ENCODE peak calls at places on chromosomes 2 and 18, in ten cellular contexts. Y is astrocyte of the cerebellum, P is tibial artery, O is H1, M is epithelial cell of esophagus, B is cardiac muscle cell, D is GM12864, E is bronchial epithelial cell, W is lower leg skin, V is HepG2. T is an unnamed sample.

GRCh38 chr18:6927136-6927535 is 190.5 kb downstream of the LAMA1 start:
- DNase-seq in D (no peak), B (no peak), W (no peak), V (no peak), M (no peak), E (no peak), O (no peak), P (no peak), Y (no peak), T (no peak)

GRCh38 chr18:25915907-25916306 is 174.5 kb downstream of the SS18 start:
- DNase-seq in V (no peak), D (no peak), P (no peak), B (no peak), O (no peak), E (no peak), Y (no peak), W (no peak), M (no peak), T (no peak)

GRCh38 chr18:62089174-62089573 is 97.7 kb downstream of the PIGN start:
- DNase-seq in P (no peak), B (no peak), Y (no peak), M (no peak), O (no peak), D (no peak), E (no peak), V (no peak), W (no peak), T (no peak)

GRCh38 chr2:108968619-108969018 is 20.4 kb downstream of the EDAR start:
- DNase-seq in M (peak), P (no peak), V (no peak), W (no peak), Y (no peak), E (peak), O (no peak), D (no peak), B (no peak), T (no peak)

GRCh38 chr18:29821544-29821943 is 1221.0 kb downstream of the DSC3 start:
- DNase-seq in V (no peak), B (no peak), O (no peak), W (no peak), P (no peak), Y (no peak), D (no peak), E (no peak), M (no peak), T (no peak)

GRCh38 chr2:217797170-217797569 is 205.6 kb downstream of the TNS1 start:
- DNase-seq in B (no peak), D (no peak), V (no peak), E (peak), Y (no peak), M (no peak), W (peak), O (no peak), P (peak), T (no peak)

GRCh38 chr2:21270658-21271057 is 146.9 kb downstream of the TDRD15 start:
- DNase-seq in P (no peak), V (no peak), E (no peak), W (no peak), Y (no peak), M (no peak), D (no peak), O (no peak), B (peak), T (no peak)

GRCh38 chr2:172273910-172274571 is 153.3 kb upstream of the ITGA6 start:
- DNase-seq in V (no peak), W (no peak), P (no peak), E (no peak), D (no peak), M (no peak), Y (no peak), O (no peak), B (no peak), T (no peak)

GRCh38 chr2:105141099-105141614 is 100.4 kb upstream of the GPR45 start:
- DNase-seq in P (no peak), D (no peak), Y (no peak), E (no peak), O (no peak), B (no peak), V (no peak), M (peak), W (no peak), T (no peak)

GRCh38 chr18:55266981-55267380 is 307.7 kb upstream of the CCDC68 start:
- DNase-seq in Y (no peak), B (no peak), O (no peak), W (no peak), M (no peak), D (no peak), E (no peak), P (no peak), V (no peak), T (no peak)

DNA sequence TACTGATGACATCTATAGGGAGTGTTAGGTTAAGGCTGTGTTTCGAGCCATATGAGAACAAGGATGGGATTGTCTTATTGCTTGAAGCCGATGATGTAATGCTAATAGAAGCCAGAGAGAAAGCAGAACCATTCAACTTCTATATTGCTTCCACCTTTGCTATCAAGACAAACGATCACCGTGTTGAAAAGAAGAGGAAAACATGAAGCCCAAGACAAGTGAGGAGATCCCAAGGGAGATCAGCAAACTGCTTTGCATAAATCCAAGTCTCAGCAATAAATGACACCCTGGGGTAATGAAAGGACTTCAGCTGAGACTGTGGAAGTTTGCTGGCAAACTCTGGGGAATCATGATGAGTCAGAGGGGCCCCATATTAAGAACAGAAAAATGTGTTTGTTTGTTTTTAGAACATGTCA is 206.2 kb downstream of the NCKAP5 start:
- DNase-seq in E (peak), M (peak), W (no peak), B (peak), Y (peak), P (no peak), V (no peak), D (no peak), O (no peak), T (no peak)
- H3K4me3 ChIP-seq in E (no peak), M (no peak), W (no peak), B (no peak), Y (no peak), P (no peak), V (no peak), D (no peak), O (no peak), T (no peak)

GRCh38 chr2:23547725-23548124 is 162.7 kb downstream of the KLHL29 start:
- DNase-seq in E (no peak), V (no peak), O (no peak), P (no peak), W (no peak), B (no peak), D (no peak), M (no peak), Y (no peak), T (no peak)

GRCh38 chr2:23544589-23545295 is 159.8 kb downstream of the KLHL29 start:
- DNase-seq in Y (no peak), D (no peak), B (no peak), M (no peak), P (no peak), V (no peak), O (no peak), E (no peak), W (no peak), T (no peak)

GRCh38 chr2:23546913-23547312 is 161.9 kb downstream of the KLHL29 start:
- DNase-seq in W (no peak), V (no peak), O (no peak), M (no peak), D (no peak), E (no peak), P (no peak), B (no peak), Y (no peak), T (no peak)

GRCh38 chr2:23545811-23546210 is 160.8 kb downstream of the KLHL29 start:
- DNase-seq in B (no peak), P (no peak), Y (no peak), D (no peak), W (no peak), M (no peak), O (no peak), V (no peak), E (no peak), T (no peak)

GRCh38 chr2:23545391-23545790 is 160.4 kb downstream of the KLHL29 start:
- DNase-seq in O (no peak), B (peak), D (no peak), M (peak), P (no peak), Y (no peak), E (peak), V (no peak), W (no peak), T (no peak)
- TF ChIP-seq CTCF in O (no peak), B (peak), D (no peak), M (no peak), P (no peak), Y (no peak), E (peak), V (no peak), W (no peak), T (no peak)

GRCh38 chr2:33126973-33127372 is 180.2 kb downstream of the LTBP1 start:
- DNase-seq in M (peak), B (peak), D (no peak), Y (no peak), V (no peak), E (peak), W (no peak), O (no peak), P (peak), T (no peak)
- H3K4me3 ChIP-seq in M (no peak), B (no peak), D (no peak), Y (no peak), V (no peak), E (no peak), W (no peak), O (no peak), P (no peak), T (no peak)

GRCh38 chr2:142127248-142127647 is 3.6 kb downstream of the LRP1B start:
- DNase-seq in B (no peak), Y (no peak), V (no peak), W (no peak), E (no peak), P (no peak), M (no peak), D (no peak), O (no peak), T (no peak)
- TF ChIP-seq CTCF in B (no peak), Y (no peak), V (no peak), W (no peak), E (no peak), P (no peak), M (no peak), D (no peak), O (no peak), T (no peak)

GRCh38 chr2:63617360-63617759 is 28.6 kb downstream of the MDH1 start:
- DNase-seq in E (no peak), B (no peak), P (no peak), W (no peak), M (no peak), Y (no peak), D (no peak), O (no peak), V (no peak), T (no peak)

GRCh38 chr2:63614983-63615945 is 26.5 kb downstream of the MDH1 start:
- DNase-seq in V (peak), D (no peak), P (no peak), B (peak), W (no peak), Y (no peak), O (peak), E (peak), M (peak), T (no peak)

GRCh38 chr2:63613391-63613901 is 24.7 kb downstream of the MDH1 start:
- DNase-seq in W (no peak), V (no peak), M (peak), B (peak), O (no peak), P (no peak), D (no peak), E (no peak), Y (no peak), T (no peak)

GRCh38 chr2:63619328-63619727 is 30.6 kb downstream of the MDH1 start:
- DNase-seq in D (no peak), Y (no peak), W (no peak), M (no peak), O (no peak), P (no peak), B (no peak), V (no peak), E (no peak), T (no peak)

GRCh38 chr2:63614448-63614968 is 25.7 kb downstream of the MDH1 start:
- DNase-seq in W (no peak), P (no peak), D (no peak), M (peak), Y (no peak), E (peak), V (peak), O (no peak), B (peak), T (no peak)
- H3K4me3 ChIP-seq in W (no peak), P (no peak), D (no peak), M (no peak), Y (no peak), E (no peak), V (no peak), O (peak), B (no peak), T (no peak)

GRCh38 chr2:197307236-197307932 is 3.2 kb downstream of the ANKRD44 start:
- DNase-seq in M (no peak), D (no peak), B (no peak), O (no peak), V (no peak), P (no peak), E (no peak), W (no peak), Y (no peak), T (no peak)
- TF ChIP-seq CTCF in M (no peak), D (no peak), B (no peak), O (no peak), V (no peak), P (no peak), E (no peak), W (no peak), Y (no peak), T (no peak)

GRCh38 chr2:224395646-224396390 is 6.1 kb downstream of the FAM124B start:
- DNase-seq in V (no peak), Y (no peak), P (no peak), B (no peak), M (no peak), O (no peak), E (no peak), D (no peak), W (no peak), T (no peak)

GRCh38 chr2:224400886-224401632 is 848 bp downstream of the FAM124B start:
- DNase-seq in O (no peak), P (no peak), B (no peak), W (no peak), V (no peak), E (no peak), Y (no peak), D (no peak), M (no peak), T (no peak)

GRCh38 chr2:224401641-224402342 is at the start of gene FAM124B:
- DNase-seq in B (peak), E (no peak), W (peak), Y (no peak), M (no peak), O (no peak), D (peak), V (no peak), P (peak), T (peak)

GRCh38 chr2:224400174-224400810 is 1.6 kb downstream of the FAM124B start:
- DNase-seq in M (no peak), D (no peak), V (no peak), O (no peak), P (no peak), W (no peak), E (no peak), B (no peak), Y (no peak), T (no peak)

GRCh38 chr2:224398289-224398688 is 3.6 kb downstream of the FAM124B start:
- DNase-seq in M (no peak), B (no peak), E (no peak), V (no peak), D (no peak), O (no peak), P (no peak), Y (no peak), W (no peak), T (no peak)
- H3K4me3 ChIP-seq in M (no peak), B (no peak), E (no peak), V (no peak), D (no peak), O (no peak), P (no peak), Y (no peak), W (no peak), T (no peak)

GRCh38 chr2:134466141-134466540 is 212.3 kb downstream of the MGAT5 start:
- DNase-seq in V (peak), Y (no peak), E (peak), P (no peak), M (peak), D (peak), O (no peak), B (peak), W (no peak), T (peak)
- TF ChIP-seq CTCF in V (peak), Y (peak), E (peak), P (no peak), M (peak), D (peak), O (peak), B (no peak), W (no peak), T (peak)

GRCh38 chr2:162382283-162382682 is 38.4 kb downstream of the GCA start:
- DNase-seq in E (no peak), O (no peak), P (no peak), D (no peak), W (no peak), B (peak), M (no peak), V (no peak), Y (no peak), T (no peak)

GRCh38 chr2:162385516-162385915 is 41.6 kb downstream of the GCA start:
- DNase-seq in D (no peak), E (no peak), W (no peak), B (no peak), Y (no peak), V (no peak), O (no peak), M (no peak), P (no peak), T (no peak)

DNA sequence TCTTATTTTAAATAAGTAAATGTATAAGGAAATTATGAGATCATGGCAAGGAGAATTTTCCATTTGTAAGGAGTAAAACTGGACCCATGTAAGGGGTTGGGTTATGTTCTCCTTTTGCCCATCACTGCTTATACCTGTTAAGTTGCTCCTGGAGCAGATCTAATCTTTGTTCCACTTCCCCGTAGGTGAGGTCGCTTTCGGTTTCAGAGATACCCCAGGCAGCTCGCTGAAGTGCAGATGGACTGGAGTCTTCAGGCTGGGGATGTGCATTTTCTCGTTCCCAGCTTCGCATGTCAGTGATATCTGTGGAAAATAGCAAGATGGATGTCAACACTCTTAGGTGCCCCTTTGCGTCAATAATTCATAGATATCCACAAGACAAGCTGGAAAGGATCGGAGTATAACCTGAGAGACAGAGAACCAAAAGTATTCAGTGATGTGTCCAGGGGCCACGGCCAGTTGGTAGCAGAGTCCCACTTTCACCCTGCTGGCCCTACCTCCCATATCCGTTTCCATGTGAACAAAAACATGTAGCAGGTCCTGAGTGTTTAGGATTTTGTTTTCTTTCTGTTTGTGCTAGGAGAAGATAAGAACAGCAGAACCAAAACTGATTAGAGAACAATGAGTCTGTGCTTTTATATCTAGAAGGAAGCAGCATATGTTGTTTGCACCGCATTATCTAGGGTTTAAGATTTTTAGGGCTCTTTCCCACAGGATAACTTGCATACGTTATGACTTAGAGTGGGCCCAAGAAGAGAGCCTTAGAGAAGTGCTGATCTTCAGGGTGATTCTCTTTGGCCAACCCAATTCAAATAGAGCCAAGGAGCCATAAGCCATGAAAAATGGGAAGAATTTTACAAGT is 36.0 kb downstream of the GCA start:
- DNase-seq in B (peak), E (no peak), P (no peak), M (no peak), Y (no peak), W (no peak), O (no peak), V (no peak), D (no peak), T (peak)
- H3K4me3 ChIP-seq in B (no peak), E (no peak), P (no peak), M (no peak), Y (no peak), W (no peak), O (no peak), V (no peak), D (no peak), T (no peak)

DNA sequence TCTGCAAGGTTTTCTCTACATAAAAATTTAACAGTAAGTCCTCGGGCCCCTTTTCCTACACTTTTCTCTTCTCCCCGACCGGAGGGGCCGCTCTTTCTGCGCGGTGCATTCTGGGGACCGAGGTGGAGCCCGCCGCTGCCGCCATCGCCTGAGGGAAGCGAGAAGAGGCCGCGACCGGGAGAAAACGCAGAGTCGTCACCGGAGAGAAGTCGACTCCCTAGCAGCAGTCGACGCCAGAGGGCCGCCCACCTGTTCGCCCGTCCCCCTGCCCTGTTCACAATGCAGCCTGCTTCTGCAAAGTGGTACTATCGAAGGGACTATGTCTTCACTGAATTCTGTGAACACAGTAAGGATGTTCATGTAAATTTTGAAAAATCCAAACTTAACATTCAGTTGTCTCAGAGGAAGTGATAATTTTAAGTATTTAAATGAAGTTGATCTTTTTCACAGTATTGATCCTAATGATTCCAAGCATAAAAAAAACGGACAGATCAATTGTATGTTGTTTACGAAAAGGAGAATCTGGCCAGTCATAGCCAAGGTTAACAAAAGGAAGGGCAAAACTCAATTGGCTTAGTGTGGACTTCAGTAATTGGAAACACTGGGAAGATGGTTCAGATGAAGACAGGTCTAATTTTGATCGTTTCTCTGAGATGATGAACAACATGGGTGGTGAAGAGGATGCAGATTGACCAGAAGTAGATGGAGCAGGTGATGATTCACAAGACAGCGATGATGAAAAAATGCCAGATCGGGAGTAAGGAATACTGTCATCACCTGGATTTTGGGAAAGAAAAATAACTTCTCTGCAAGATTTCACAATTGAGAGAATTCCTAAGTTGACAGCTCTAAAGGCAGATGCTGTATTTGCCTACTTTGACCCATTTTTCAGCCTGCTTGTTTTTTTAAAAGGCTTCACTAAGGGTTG is 55.8 kb downstream of the ASXL2 start:
- DNase-seq in Y (no peak), B (peak), M (peak), E (peak), O (peak), W (no peak), V (no peak), D (no peak), P (no peak), T (peak)
- TF ChIP-seq CTCF in Y (no peak), B (no peak), M (no peak), E (peak), O (no peak), W (no peak), V (no peak), D (no peak), P (no peak), T (no peak)